ENCODE peak calls at places on chromosomes 5 and 9, in four cellular contexts. C is left lung, H is spleen, J is pancreas. T is an unnamed sample. For H3K36me3, the result is how much of the 10 kb centered on the place peaks cover.

GRCh38 chr5:669842-670395 is 23.2 kb downstream of the TPPP start:
- DNase-seq in C (no peak), J (peak), H (peak), T (no peak)

GRCh38 chr9:133131506-133131905 is 10.5 kb upstream of the RALGDS start:
- DNase-seq in C (no peak), H (no peak), J (peak), T (no peak)

GRCh38 chr9:25374281-25374680 is 304.0 kb downstream of the TUSC1 start:
- DNase-seq in C (no peak), H (no peak), J (no peak), T (no peak)

GRCh38 chr5:132224721-132225120 is 2.9 kb downstream of the P4HA2 start:
- DNase-seq in J (no peak), H (peak), C (peak), T (no peak)

GRCh38 chr5:31639488-31640011 is 619 bp downstream of the PDZD2 start:
- DNase-seq in J (no peak), H (no peak), C (no peak), T (no peak)

GRCh38 chr9:34690983-34691382 is at the start of gene CCL19:
- DNase-seq in H (no peak), J (no peak), C (no peak), T (no peak)

GRCh38 chr5:102749416-102750021 is 5.6 kb upstream of the PAM start:
- DNase-seq in H (no peak), J (no peak), C (no peak), T (no peak)

GRCh38 chr9:113624721-113625120 is 161.2 kb downstream of the RGS3 start:
- DNase-seq in J (no peak), C (no peak), H (peak), T (no peak)

GRCh38 chr5:139759219-139759721 is 36.3 kb upstream of the PSD2 start:
- DNase-seq in C (no peak), H (no peak), J (no peak), T (no peak)

GRCh38 chr9:100426532-100427365 is at the start of gene MSANTD3:
- DNase-seq in C (peak), H (peak), J (peak), T (peak)

GRCh38 chr5:132687995-132688394 is 14.2 kb downstream of the IL4 start:
- DNase-seq in J (no peak), C (no peak), H (no peak), T (no peak)

GRCh38 chr5:35230043-35230611 is at the start of gene PRLR:
- DNase-seq in H (no peak), C (peak), J (peak), T (no peak)

GRCh38 chr9:104301770-104302169 is 202.3 kb upstream of the OR13F1 start:
- DNase-seq in J (no peak), H (no peak), C (no peak), T (no peak)

GRCh38 chr5:151196556-151197290 is 27.2 kb downstream of the CCDC69 start:
- DNase-seq in C (no peak), H (no peak), J (no peak), T (no peak)

GRCh38 chr5:132260051-132260450 is 2.6 kb downstream of the PDLIM4 start:
- DNase-seq in J (no peak), H (peak), C (no peak), T (peak)

GRCh38 chr9:137676998-137677397 is 58.2 kb downstream of the EHMT1 start:
- DNase-seq in J (no peak), C (no peak), H (peak), T (no peak)

GRCh38 chr9:137680445-137681358 is 61.9 kb downstream of the EHMT1 start:
- DNase-seq in H (peak), C (no peak), J (no peak), T (no peak)

GRCh38 chr9:137679695-137680305 is 61.0 kb downstream of the EHMT1 start:
- DNase-seq in J (no peak), C (no peak), H (peak), T (no peak)

GRCh38 chr9:137679249-137679648 is 60.4 kb downstream of the EHMT1 start:
- DNase-seq in H (peak), J (no peak), C (no peak), T (no peak)

DNA sequence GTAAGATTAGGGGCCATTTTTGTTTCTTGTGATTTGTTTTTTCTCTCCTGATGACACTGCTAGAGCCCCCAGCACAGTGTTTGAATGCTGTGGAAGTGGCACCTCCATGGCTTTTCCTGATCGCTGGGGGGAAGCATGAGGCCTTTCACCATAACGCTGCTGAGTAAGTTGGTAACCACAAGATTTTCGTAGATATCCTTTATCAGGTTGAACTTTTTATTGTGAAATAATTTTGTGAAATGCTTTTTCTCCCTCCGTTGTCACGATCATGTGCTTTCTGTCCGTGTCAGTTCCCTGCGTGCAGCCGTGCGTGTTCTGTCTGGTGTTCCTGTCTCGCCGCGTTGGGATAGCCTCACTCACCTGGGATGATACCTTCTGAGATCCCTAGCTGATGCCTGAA is 59.4 kb downstream of the EHMT1 start:
- DNase-seq in H (peak), C (no peak), J (no peak), T (no peak)
- TF ChIP-seq CTCF in H (no peak), C (no peak), J (no peak), T (no peak)

GRCh38 chr5:43571237-43571636 is 14.4 kb upstream of the PAIP1 start:
- DNase-seq in H (no peak), J (no peak), C (no peak), T (no peak)

GRCh38 chr5:43569236-43569635 is 12.4 kb upstream of the PAIP1 start:
- DNase-seq in H (no peak), C (no peak), J (no peak), T (no peak)

GRCh38 chr5:43573058-43573457 is 16.2 kb upstream of the PAIP1 start:
- DNase-seq in H (no peak), C (no peak), J (no peak), T (no peak)

GRCh38 chr5:43572357-43572756 is 15.5 kb upstream of the PAIP1 start:
- DNase-seq in C (no peak), J (no peak), H (no peak), T (no peak)

DNA sequence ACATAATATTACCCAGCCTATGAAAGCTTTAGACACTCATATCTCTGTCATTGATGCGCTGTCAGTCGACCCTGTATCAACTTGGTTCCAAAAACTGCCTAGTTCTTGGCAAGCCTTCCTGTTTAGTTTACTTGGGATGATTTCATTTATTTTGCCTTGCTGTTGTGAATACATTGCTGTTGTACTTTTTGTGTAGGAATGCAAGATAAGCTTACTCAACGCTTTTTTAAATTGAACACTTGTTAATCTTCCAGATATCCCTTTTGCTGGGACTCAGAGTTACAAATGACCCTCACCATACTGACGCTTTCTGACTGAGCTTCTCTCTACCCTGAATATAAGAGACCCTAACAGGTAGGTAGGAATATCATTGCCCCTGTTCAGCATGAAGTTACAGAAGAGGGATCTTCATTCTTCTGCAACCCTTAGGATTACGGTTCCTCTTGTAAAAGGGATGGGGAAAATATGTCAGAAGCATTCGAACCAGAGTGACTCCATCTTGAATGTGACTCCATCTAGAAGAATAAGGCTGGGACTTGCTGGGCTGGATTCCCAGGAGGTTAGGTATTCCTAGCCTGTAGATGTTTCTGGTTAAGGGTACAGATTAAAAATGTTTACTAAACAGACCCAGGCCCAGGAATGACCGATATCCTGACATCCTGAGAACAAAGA is 13.7 kb upstream of the PAIP1 start:
- DNase-seq in C (no peak), H (no peak), J (no peak), T (no peak)
- H3K27ac ChIP-seq in C (no peak), H (no peak), J (no peak), T (no peak)

GRCh38 chr5:41935544-41935943 is 10.5 kb downstream of the FBXO4 start:
- DNase-seq in H (no peak), J (no peak), C (no peak), T (no peak)
- H3K36me3 ChIP-seq in H (half or more), J (under half), C (under half), T (under half)

DNA sequence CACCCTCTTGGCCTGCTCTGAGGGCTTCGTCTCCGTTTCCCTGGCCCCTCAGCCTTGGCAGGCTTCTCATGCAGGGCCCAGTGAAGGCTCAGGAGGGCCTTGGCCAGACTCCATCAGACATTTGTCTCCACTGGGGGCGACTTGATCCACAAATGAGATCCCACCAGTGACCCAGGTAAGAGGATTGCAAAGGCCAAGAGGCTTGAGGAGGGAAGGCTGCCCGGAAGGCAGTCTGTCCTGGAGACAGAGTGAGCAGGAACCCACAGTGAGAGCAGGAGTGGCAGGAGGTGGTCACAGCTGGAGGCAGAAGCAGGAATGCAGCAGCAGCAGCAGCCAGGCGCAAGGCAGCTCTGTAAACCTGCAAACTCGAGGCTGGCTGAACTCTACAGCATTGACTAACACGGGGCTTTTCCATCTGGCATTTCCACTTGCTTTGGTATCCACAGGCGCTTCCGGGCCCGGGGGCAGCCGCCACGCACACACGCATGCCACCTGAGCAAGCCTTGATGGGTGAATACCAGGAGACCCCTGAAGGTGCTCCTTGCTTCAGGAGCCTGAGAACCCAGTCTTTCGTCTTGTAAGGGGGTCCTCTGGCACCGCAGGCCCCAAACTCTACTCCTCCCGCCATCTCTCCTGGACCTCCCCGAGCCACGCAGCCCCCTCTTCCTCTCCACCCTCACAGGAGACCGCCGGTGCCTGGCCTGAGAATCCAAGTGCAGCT is 14.7 kb downstream of the MGAT1 start:
- DNase-seq in C (no peak), H (peak), J (no peak), T (no peak)
- TF ChIP-seq CTCF in C (no peak), H (no peak), J (no peak), T (no peak)

GRCh38 chr9:87390361-87390760 is 107.3 kb upstream of the DAPK1 start:
- DNase-seq in J (no peak), H (no peak), C (no peak), T (no peak)

GRCh38 chr9:87383341-87384150 is 114.1 kb upstream of the DAPK1 start:
- DNase-seq in J (no peak), H (no peak), C (no peak), T (no peak)

GRCh38 chr9:87386490-87386889 is 111.2 kb upstream of the DAPK1 start:
- DNase-seq in J (peak), C (no peak), H (no peak), T (no peak)

GRCh38 chr9:87389936-87390335 is 107.7 kb upstream of the DAPK1 start:
- DNase-seq in H (no peak), C (no peak), J (no peak), T (no peak)

GRCh38 chr9:87387351-87388055 is 110.2 kb upstream of the DAPK1 start:
- DNase-seq in J (no peak), H (no peak), C (no peak), T (no peak)
- H3K27ac ChIP-seq in J (no peak), H (no peak), C (no peak), T (no peak)

GRCh38 chr9:134816264-134816663 is 64.3 kb upstream of the FCN2 start:
- DNase-seq in C (no peak), H (no peak), J (no peak), T (no peak)

GRCh38 chr9:134814598-134815215 is 65.9 kb upstream of the FCN2 start:
- DNase-seq in C (no peak), H (no peak), J (no peak), T (no peak)

GRCh38 chr9:134818000-134818568 is 62.5 kb upstream of the FCN2 start:
- DNase-seq in H (no peak), J (no peak), C (no peak), T (no peak)

GRCh38 chr9:134813841-134814240 is 66.8 kb upstream of the FCN2 start:
- DNase-seq in C (no peak), H (no peak), J (no peak), T (no peak)

DNA sequence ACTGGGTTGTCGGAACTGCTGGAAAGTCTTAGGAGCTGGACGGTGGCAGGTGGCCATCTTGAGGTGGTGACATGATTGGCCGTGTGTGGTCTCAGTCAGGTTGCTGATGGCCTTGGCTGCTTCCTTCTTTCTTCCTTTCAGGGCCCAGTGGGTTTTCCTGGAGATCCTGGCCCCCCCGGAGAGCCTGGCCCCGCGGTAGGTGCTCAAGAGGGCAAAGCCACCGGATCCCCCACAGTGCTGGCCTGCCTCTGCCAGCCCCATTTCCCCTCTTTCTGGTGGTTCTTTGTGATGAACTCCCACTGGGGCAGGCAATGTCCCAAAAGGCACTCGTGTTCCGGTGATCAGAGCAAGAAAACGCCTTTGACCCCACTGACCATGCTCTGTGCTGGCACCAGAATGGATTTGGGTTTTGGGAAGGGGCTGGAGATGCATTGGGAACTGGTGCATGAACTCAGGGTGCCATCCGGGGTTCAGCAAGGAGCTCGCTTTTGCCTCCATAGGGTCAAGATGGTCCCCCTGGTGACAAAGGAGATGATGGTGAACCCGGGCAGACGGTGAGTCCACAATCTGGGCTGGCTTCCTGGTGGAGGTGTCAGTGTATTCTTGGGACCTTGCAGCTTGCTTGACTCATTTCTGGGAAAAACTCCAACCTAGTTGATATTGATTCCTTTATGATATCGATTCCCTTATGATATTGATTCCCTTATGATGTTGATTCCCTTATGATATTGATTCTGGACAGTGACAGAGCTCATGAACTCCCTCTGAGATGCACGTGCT is 65.0 kb upstream of the FCN2 start:
- DNase-seq in J (no peak), C (no peak), H (no peak), T (no peak)
- H3K36me3 ChIP-seq in J (under half), C (under half), H (under half), T (under half)

T was measured in RWPE2.